ENCODE peak calls at places on chromosome 19, in nine cellular contexts. U is upper lobe of left lung, O is uterus, K is thoracic aorta, T is A549, Z is suprapubic skin, F is choroid plexus epithelial cell, Q is neural progenitor cell, R is cardiac fibroblast. N is an unnamed sample.
A peak's percentile ranks its signal among the peaks of the same experiment; 100 is the strongest.

GRCh38 chr19:48635263-48635965 is 1.8 kb downstream of the DBP start:
- DNase-seq in U (peak; percentile 94), O (peak; percentile 80), K (no peak), T (peak; percentile 73), Z (no peak), F (no peak), Q (peak; percentile 90), R (no peak), N (no peak)

GRCh38 chr19:2477141-2477710 is 1.3 kb downstream of the GADD45B start:
- DNase-seq in U (peak; percentile 89), O (peak; percentile 45), K (no peak), T (no peak), Z (no peak), F (peak; percentile 49), Q (peak; percentile 44), R (peak; percentile 51), N (no peak)

GRCh38 chr19:31533114-31533513 is 183.9 kb upstream of the TSHZ3 start:
- DNase-seq in U (no peak), O (no peak), K (no peak), T (no peak), Z (no peak), F (peak; percentile 23), Q (no peak), R (no peak), N (no peak)

GRCh38 chr19:10748924-10749434 is 31.1 kb downstream of the DNM2 start:
- DNase-seq in U (no peak), O (no peak), K (no peak), T (peak; percentile 81), Z (no peak), F (peak; percentile 34), Q (no peak), R (peak; percentile 52), N (no peak)

GRCh38 chr19:44697670-44698034 is 1.3 kb upstream of the CEACAM16 start:
- DNase-seq in U (peak; percentile 30), O (no peak), K (no peak), T (no peak), Z (no peak), F (no peak), Q (no peak), R (no peak), N (no peak)

GRCh38 chr19:46615966-46616365 is 8.9 kb downstream of the PTGIR start:
- DNase-seq in U (no peak), O (no peak), K (no peak), T (no peak), Z (no peak), F (no peak), Q (no peak), R (no peak), N (no peak)

GRCh38 chr19:16831531-16831930 is 2.3 kb downstream of the SIN3B start:
- DNase-seq in U (no peak), O (no peak), K (no peak), T (no peak), Z (no peak), F (no peak), Q (no peak), R (no peak), N (no peak)

GRCh38 chr19:17564783-17565182 is 9.3 kb downstream of the COLGALT1 start:
- DNase-seq in U (no peak), O (no peak), K (no peak), T (no peak), Z (no peak), F (no peak), Q (no peak), R (no peak), N (no peak)

GRCh38 chr19:45495178-45495577 is 1.7 kb downstream of the RTN2 start:
- DNase-seq in U (no peak), O (no peak), K (no peak), T (no peak), Z (no peak), F (no peak), Q (no peak), R (no peak), N (no peak)

GRCh38 chr19:55468054-55468393 is 3.5 kb upstream of the C19orf85 start:
- DNase-seq in U (no peak), O (no peak), K (no peak), T (no peak), Z (no peak), F (no peak), Q (no peak), R (no peak), N (no peak)

GRCh38 chr19:10305139-10305806 is 4.3 kb downstream of the ZGLP1 start:
- DNase-seq in U (no peak), O (no peak), K (no peak), T (no peak), Z (no peak), F (no peak), Q (no peak), R (no peak), N (no peak)

GRCh38 chr19:45976180-45976579 is 2.5 kb upstream of the NOVA2 start:
- DNase-seq in U (peak; percentile 42), O (no peak), K (no peak), T (no peak), Z (no peak), F (peak; percentile 5), Q (peak; percentile 50), R (peak; percentile 12), N (no peak)

GRCh38 chr19:3175761-3176714 is 2.5 kb upstream of the S1PR4 start:
- DNase-seq in U (peak; percentile 32), O (no peak), K (no peak), T (peak; percentile 87), Z (no peak), F (peak; percentile 64), Q (no peak), R (peak; percentile 67), N (peak; percentile 88)

GRCh38 chr19:48630289-48631036 is 6.7 kb downstream of the DBP start:
- DNase-seq in U (peak; percentile 88), O (peak; percentile 77), K (no peak), T (no peak), Z (no peak), F (peak; percentile 74), Q (peak; percentile 80), R (peak; percentile 58), N (no peak)

GRCh38 chr19:1106841-1107654 is 3.3 kb downstream of the GPX4 start:
- DNase-seq in U (peak; percentile 82), O (no peak), K (no peak), T (peak; percentile 86), Z (no peak), F (peak; percentile 84), Q (no peak), R (peak; percentile 61), N (no peak)
- TF ChIP-seq CTCF in U (no peak), O (no peak), K (no peak), T (no peak), Z (no peak), F (peak; percentile 37), Q (no peak), R (peak; percentile 17), N (peak; percentile 32)

DNA sequence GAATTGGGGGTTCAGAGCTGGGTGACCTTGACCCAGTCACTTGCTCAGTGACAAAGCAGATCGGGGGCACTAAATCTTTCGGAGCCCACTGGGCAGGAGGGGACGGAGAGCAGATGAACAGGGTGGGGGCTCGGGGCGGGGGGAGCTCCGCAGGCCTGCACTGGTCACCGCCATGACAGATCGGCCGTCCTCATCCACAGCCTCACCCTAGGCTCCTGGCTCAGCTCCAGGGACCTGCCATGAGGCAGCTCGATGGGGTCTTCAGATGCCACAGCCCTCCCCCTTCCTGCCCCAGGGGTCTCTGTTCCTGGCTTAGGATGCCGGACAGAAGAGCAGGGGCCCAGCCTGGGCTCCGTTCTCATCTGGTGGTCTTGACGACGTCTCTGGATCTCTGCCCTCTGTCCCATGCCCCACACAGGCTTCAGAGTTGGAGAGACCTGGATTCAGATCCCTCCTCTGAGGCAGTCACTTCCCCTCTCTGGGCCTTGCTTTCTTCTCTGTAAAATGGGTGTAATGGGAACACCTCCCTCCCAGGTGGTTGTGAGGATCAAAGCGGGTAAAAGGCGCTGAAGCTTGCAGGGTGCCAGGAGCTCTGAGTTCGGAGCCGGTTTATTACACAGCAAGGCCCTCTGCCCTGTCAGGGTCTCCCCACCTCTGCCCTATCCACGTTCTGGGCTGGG is 3.0 kb downstream of the KDM4B start:
- DNase-seq in U (no peak), O (no peak), K (no peak), T (no peak), Z (no peak), F (no peak), Q (no peak), R (no peak), N (no peak)
- H3K4me3 ChIP-seq in U (no peak overlapping the region), O (peak overlapping the region; percentile 60), K (no peak overlapping the region), T (no peak overlapping the region), Z (peak overlapping the region; percentile 61), F (peak overlapping the region; percentile 70), Q (peak overlapping the region; percentile 71), R (no peak overlapping the region), N (no peak overlapping the region)

GRCh38 chr19:53431399-53432087 is at the start of gene ZNF761:
- DNase-seq in U (peak; percentile 100), O (peak; percentile 97), K (peak; percentile 72), T (peak; percentile 94), Z (peak; percentile 98), F (peak; percentile 92), Q (peak; percentile 97), R (peak; percentile 91), N (peak; percentile 46)
- TF ChIP-seq CTCF in U (peak; percentile 45), O (peak; percentile 20), K (peak; percentile 44), T (no peak), Z (peak; percentile 35), F (peak; percentile 54), Q (peak; percentile 45), R (peak; percentile 55), N (peak; percentile 30)

GRCh38 chr19:6374179-6374709 is 1.5 kb downstream of the PSPN start:
- DNase-seq in U (peak; percentile 85), O (peak; percentile 39), K (no peak), T (no peak), Z (no peak), F (no peak), Q (no peak), R (no peak), N (no peak)
- H3K4me3 ChIP-seq in U (no peak overlapping the region), O (no peak overlapping the region), K (peak overlapping the region; percentile 100), T (no peak overlapping the region), Z (no peak overlapping the region), F (no peak overlapping the region), Q (peak overlapping the region; percentile 86), R (no peak overlapping the region), N (no peak overlapping the region)

GRCh38 chr19:12705169-12705568 is 8.7 kb upstream of the FBXW9 start:
- DNase-seq in U (no peak), O (no peak), K (no peak), T (no peak), Z (no peak), F (no peak), Q (no peak), R (no peak), N (no peak)
- TF ChIP-seq CTCF in U (no peak), O (no peak), K (no peak), T (no peak), Z (no peak), F (no peak), Q (no peak), R (no peak), N (no peak)

GRCh38 chr19:6765738-6766356 is 1.4 kb downstream of the SH2D3A start:
- DNase-seq in U (peak; percentile 92), O (no peak), K (no peak), T (peak; percentile 44), Z (peak; percentile 88), F (no peak), Q (no peak), R (no peak), N (no peak)
- H3K4me3 ChIP-seq in U (no peak overlapping the region), O (no peak overlapping the region), K (no peak overlapping the region), T (peak overlapping the region; percentile 60), Z (peak overlapping the region; percentile 45), F (no peak overlapping the region), Q (no peak overlapping the region), R (no peak overlapping the region), N (no peak overlapping the region)